ENCODE peak calls at places on chromosomes 5 and 9, in six cellular contexts. X is A549, I is HepG2, O is hippocampal formation, P is adipocyte, Y is epithelial cell of esophagus. U is an unnamed sample.

GRCh38 chr9:21684831-21685362 is 117.5 kb upstream of the MTAP start:
- DNase-seq in O (no peak), Y (peak), P (peak), I (peak), X (peak), U (no peak)

GRCh38 chr9:136576269-136576626 is 30.4 kb upstream of the NOTCH1 start:
- DNase-seq in I (no peak), O (no peak), Y (peak), P (peak), X (peak), U (no peak)

GRCh38 chr9:4994166-4994890 is 9.3 kb downstream of the JAK2 start:
- DNase-seq in O (peak), Y (no peak), P (peak), I (no peak), X (no peak), U (no peak)

GRCh38 chr5:133569347-133569746 is 43.0 kb downstream of the FSTL4 start:
- DNase-seq in I (no peak), P (peak), Y (peak), O (peak), X (no peak), U (no peak)

GRCh38 chr9:127589955-127590370 is 22.1 kb upstream of the STXBP1 start:
- DNase-seq in Y (peak), I (peak), X (peak), P (peak), O (peak), U (peak)

GRCh38 chr9:97354637-97355036 is 47.2 kb downstream of the CCDC180 start:
- DNase-seq in O (no peak), I (peak), P (no peak), Y (no peak), X (no peak), U (no peak)

GRCh38 chr9:22141906-22142305 is 132.8 kb upstream of the CDKN2B start:
- DNase-seq in I (peak), P (no peak), Y (no peak), X (no peak), O (no peak), U (no peak)

GRCh38 chr9:2299843-2300205 is 284.7 kb downstream of the SMARCA2 start:
- DNase-seq in P (no peak), Y (no peak), I (no peak), O (no peak), X (no peak), U (no peak)

GRCh38 chr5:136201870-136202269 is 8.9 kb upstream of the SMIM32 start:
- DNase-seq in X (no peak), I (no peak), P (no peak), Y (no peak), O (no peak), U (no peak)

GRCh38 chr5:151682751-151683331 is 3.9 kb downstream of the SPARC start:
- DNase-seq in I (no peak), X (no peak), Y (peak), O (peak), P (peak), U (no peak)